ENCODE peak calls at places on chromosomes 5 and 9, in nine cellular contexts. F is astrocyte of the spinal cord; C is aorta; E is stimulated activated CD4-positive, alpha-beta T cell treated with anti-CD3 and anti-CD28 coated beads, Interleukin-15, amount 100 ng/mL, for 48 hours; J is right atrium auricular region; S is NAMALWA; H is pancreas; V is psoas muscle; T is type B pancreatic cell. O is an unnamed sample.

GRCh38 chr5:162187371-162187770 is 119.8 kb downstream of the GABRG2 start:
- DNase-seq in F (no peak), C (no peak), E (no peak), J (no peak), S (no peak), H (no peak), V (no peak), T (no peak), O (no peak)

GRCh38 chr9:38344566-38345324 is 47.8 kb upstream of the ALDH1B1 start:
- DNase-seq in F (no peak), C (no peak), E (no peak), J (peak; percentile 54), S (no peak), H (no peak), V (no peak), T (no peak), O (peak; percentile 47)

GRCh38 chr9:122091682-122092592 is 1.2 kb downstream of the TTLL11 start:
- DNase-seq in F (no peak), C (no peak), E (no peak), J (no peak), S (peak; percentile 49), H (no peak), V (no peak), T (no peak), O (no peak)

GRCh38 chr5:93062548-93062947 is 518.5 kb downstream of the NR2F1-AS1 start:
- DNase-seq in F (no peak), C (no peak), E (no peak), J (no peak), S (peak; percentile 35), H (no peak), V (no peak), T (no peak), O (no peak)

GRCh38 chr5:35442916-35443639 is 174.6 kb upstream of the SPEF2 start:
- DNase-seq in F (no peak), C (no peak), E (no peak), J (no peak), S (no peak), H (no peak), V (no peak), T (no peak), O (no peak)

GRCh38 chr9:6551126-6551525 is 94.4 kb downstream of the GLDC start:
- DNase-seq in F (no peak), C (no peak), E (no peak), J (no peak), S (no peak), H (no peak), V (no peak), T (no peak), O (no peak)

GRCh38 chr5:22372376-22372775 is 480.8 kb downstream of the CDH12 start:
- DNase-seq in F (peak; percentile 30), C (no peak), E (no peak), J (no peak), S (no peak), H (no peak), V (no peak), T (no peak), O (no peak)

GRCh38 chr9:127904518-127904887 is 5.1 kb upstream of the ST6GALNAC6 start:
- DNase-seq in F (no peak), C (peak; percentile 69), E (no peak), J (no peak), S (peak; percentile 46), H (peak; percentile 68), V (no peak), T (no peak), O (no peak)

GRCh38 chr5:149517461-149518122 is 33.6 kb downstream of the CSNK1A1 start:
- DNase-seq in F (no peak), C (no peak), E (no peak), J (no peak), S (no peak), H (no peak), V (no peak), T (no peak), O (no peak)

GRCh38 chr9:1726993-1727759 is 288.0 kb upstream of the SMARCA2 start:
- DNase-seq in F (no peak), C (no peak), E (no peak), J (no peak), S (peak; percentile 36), H (no peak), V (no peak), T (no peak), O (no peak)

GRCh38 chr9:135098400-135099105 is 11.1 kb downstream of the OLFM1 start:
- DNase-seq in F (no peak), C (no peak), E (no peak), J (no peak), S (no peak), H (no peak), V (no peak), T (no peak), O (no peak)

O was measured in vagina.